ENCODE peak calls at places on chromosome 12, in eight cellular contexts. P is anterior cingulate cortex; S is T-cell; W is NCI-H345; B is COR-L47; R is SK-N-DZ; D is T1000; N is stimulated activated CD8-positive, alpha-beta memory T cell treated with anti-CD3 and anti-CD28 coated beads, Interleukin-2, amount 100 ng/mL, for 1 hour. X is an unnamed sample.

GRCh38 chr12:25723921-25724491 is 170.9 kb upstream of the LMNTD1 start:
- DNase-seq in P (no peak), S (no peak), W (no peak), B (no peak), R (no peak), D (no peak), N (no peak), X (peak; percentile 85)

GRCh38 chr12:13170892-13171490 is 25.5 kb upstream of the EMP1 start:
- DNase-seq in P (no peak), S (no peak), W (no peak), B (no peak), R (no peak), D (no peak), N (no peak), X (peak; percentile 68)

GRCh38 chr12:26046203-26046602 is 78.6 kb downstream of the BHLHE41 start:
- DNase-seq in P (no peak), S (no peak), W (no peak), B (no peak), R (no peak), D (no peak), N (no peak), X (no peak)

GRCh38 chr12:123113038-123113437 is 37.9 kb downstream of the PITPNM2 start:
- DNase-seq in P (no peak), S (no peak), W (no peak), B (peak; percentile 22), R (no peak), D (no peak), N (no peak), X (no peak)

GRCh38 chr12:3205742-3206519 is 128.8 kb downstream of the TSPAN9 start:
- DNase-seq in P (no peak), S (no peak), W (no peak), B (no peak), R (no peak), D (no peak), N (no peak), X (no peak)

GRCh38 chr12:12734561-12735071 is 17.4 kb downstream of the CDKN1B start:
- DNase-seq in P (no peak), S (no peak), W (no peak), B (no peak), R (no peak), D (no peak), N (no peak), X (peak; percentile 75)

GRCh38 chr12:102965281-102966155 is 8.0 kb downstream of the ASCL1 start:
- DNase-seq in P (peak; percentile 37), S (no peak), W (no peak), B (peak; percentile 73), R (no peak), D (no peak), N (no peak), X (no peak)

GRCh38 chr12:114355389-114356088 is 50.4 kb downstream of the TBX5 start:
- DNase-seq in P (no peak), S (no peak), W (no peak), B (no peak), R (no peak), D (no peak), N (no peak), X (no peak)

GRCh38 chr12:53495903-53496751 is 3.1 kb downstream of the MAP3K12 start:
- DNase-seq in P (no peak), S (no peak), W (no peak), B (no peak), R (peak; percentile 60), D (no peak), N (no peak), X (peak; percentile 76)

GRCh38 chr12:42039146-42039545 is 105.5 kb downstream of the GXYLT1 start:
- DNase-seq in P (no peak), S (no peak), W (no peak), B (no peak), R (no peak), D (peak; percentile 34), N (no peak), X (peak; percentile 32)

GRCh38 chr12:43349863-43350262 is 202.1 kb downstream of the ADAMTS20 start:
- DNase-seq in P (no peak), S (no peak), W (no peak), B (no peak), R (no peak), D (no peak), N (no peak), X (no peak)

GRCh38 chr12:133156125-133156690 is 25.1 kb upstream of the ZNF268 start:
- DNase-seq in P (no peak), S (no peak), W (no peak), B (no peak), R (no peak), D (no peak), N (no peak), X (no peak)